ENCODE peak calls at places on chromosome 20, in six cellular contexts. L is left lung, T is Panc1, Q is A549, O is psoas muscle, C is body of pancreas. W is an unnamed sample.

GRCh38 chr20:34065260-34065659 is 46.8 kb downstream of the EIF2S2 start:
- ATAC-seq in C (no peak), O (no peak), Q (no peak), T (no peak), L (peak), W (peak)

GRCh38 chr20:62355527-62356142 is 11.5 kb downstream of the LAMA5 start:
- ATAC-seq in Q (no peak), T (no peak), L (peak), O (no peak), C (peak), W (no peak)

GRCh38 chr20:58930496-58930895 is 50.6 kb upstream of the NELFCD start:
- ATAC-seq in O (no peak), Q (no peak), L (no peak), C (no peak), T (no peak), W (no peak)

GRCh38 chr20:59269396-59270025 is 30.9 kb upstream of the EDN3 start:
- ATAC-seq in Q (no peak), T (no peak), O (no peak), C (peak), L (no peak), W (no peak)

GRCh38 chr20:62350098-62350628 is 16.9 kb downstream of the LAMA5 start:
- ATAC-seq in Q (peak), L (peak), O (no peak), C (no peak), T (peak), W (no peak)

GRCh38 chr20:50409495-50409894 is 100.7 kb upstream of the PTPN1 start:
- ATAC-seq in T (no peak), Q (no peak), L (peak), C (peak), O (peak), W (peak)

GRCh38 chr20:24987244-24987643 is 5.3 kb downstream of the APMAP start:
- ATAC-seq in Q (no peak), C (no peak), T (no peak), O (no peak), L (peak), W (no peak)

GRCh38 chr20:56460459-56460858 is 8.0 kb upstream of the RTF2 start:
- ATAC-seq in O (no peak), T (no peak), Q (no peak), L (no peak), C (no peak), W (no peak)

GRCh38 chr20:63000958-63001357 is 5.8 kb downstream of the BHLHE23 start:
- ATAC-seq in C (no peak), T (no peak), Q (no peak), O (no peak), L (no peak), W (no peak)

GRCh38 chr20:15889073-15889923 is 684.0 kb downstream of the KIF16B start:
- ATAC-seq in L (no peak), C (no peak), O (no peak), T (no peak), Q (no peak), W (no peak)

GRCh38 chr20:25622450-25623224 is 1.2 kb downstream of the NANP start:
- ATAC-seq in O (no peak), C (no peak), T (no peak), Q (no peak), L (no peak), W (no peak)

GRCh38 chr20:18957328-18957727 is 143.7 kb downstream of the SCP2D1 start:
- ATAC-seq in O (no peak), T (no peak), C (no peak), Q (no peak), L (no peak), W (no peak)

GRCh38 chr20:51758978-51759544 is 9.1 kb downstream of the ATP9A start:
- ATAC-seq in Q (no peak), L (no peak), C (no peak), O (peak), T (no peak), W (peak)

GRCh38 chr20:38178065-38178471 is 13.0 kb upstream of the TGM2 start:
- ATAC-seq in L (peak), O (no peak), T (no peak), Q (no peak), C (no peak), W (peak)

GRCh38 chr20:38005866-38006265 is 27.4 kb downstream of the TTI1 start:
- ATAC-seq in O (no peak), L (no peak), C (no peak), T (no peak), Q (no peak), W (no peak)

GRCh38 chr20:62540504-62540903 is 64.7 kb upstream of the GATA5 start:
- ATAC-seq in O (no peak), C (no peak), Q (no peak), L (no peak), T (no peak), W (no peak)

GRCh38 chr20:15703171-15703911 is 869.9 kb downstream of the KIF16B start:
- ATAC-seq in Q (peak), L (no peak), T (peak), O (no peak), C (no peak), W (no peak)

GRCh38 chr20:37484386-37484785 is 36.7 kb upstream of the NNAT start:
- ATAC-seq in T (no peak), C (no peak), L (peak), Q (no peak), O (no peak), W (no peak)

GRCh38 chr20:62272200-62272599 is 30.6 kb upstream of the ADRM1 start:
- ATAC-seq in O (no peak), Q (no peak), C (no peak), L (no peak), T (no peak), W (no peak)

DNA sequence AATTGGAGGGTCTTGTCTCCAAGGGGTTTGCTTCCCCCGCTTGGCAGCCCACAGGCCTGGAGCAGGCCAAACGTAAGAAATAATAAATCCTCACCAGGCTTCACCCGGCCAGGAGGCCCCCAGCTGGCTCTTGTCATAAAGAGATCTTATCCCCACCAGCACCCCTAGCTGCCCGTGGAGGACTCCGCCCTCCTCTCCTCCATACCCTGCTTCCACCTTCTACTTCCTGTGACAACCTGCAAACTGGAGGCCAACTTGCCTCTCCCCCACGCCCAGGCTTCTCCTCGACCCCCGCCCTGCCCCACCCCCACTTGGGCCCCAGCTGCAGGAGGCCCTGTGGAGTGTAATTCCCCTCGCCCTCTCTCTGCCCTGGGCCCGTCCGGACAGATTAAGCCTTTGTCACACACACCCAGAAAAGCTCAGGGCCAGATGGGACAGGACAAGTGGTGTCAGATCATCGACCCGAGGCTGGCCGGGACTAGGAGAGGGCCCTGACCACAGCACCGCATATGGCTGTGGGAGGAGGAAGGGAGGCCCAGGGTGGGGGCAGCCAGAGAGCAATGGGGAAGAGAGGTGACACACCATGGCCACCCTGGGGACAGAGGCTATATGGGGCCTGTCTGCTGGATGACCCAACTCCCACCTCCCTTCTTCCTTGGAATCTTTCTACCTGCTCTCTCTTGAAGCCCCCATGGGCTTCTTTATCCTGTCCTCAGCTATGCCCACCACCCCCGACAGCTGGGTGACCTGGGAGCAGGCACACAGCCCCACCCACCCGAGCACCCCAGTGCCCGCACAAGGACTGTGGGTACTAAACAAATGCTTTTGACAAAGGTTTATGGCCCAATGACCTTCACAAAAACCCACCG is 3.9 kb downstream of the NOL4L start:
- ATAC-seq in O (no peak), T (no peak), C (no peak), Q (no peak), L (peak), W (no peak)
- H3K4me3 ChIP-seq in O (no peak), T (no peak), C (no peak), Q (no peak), L (no peak), W (no peak)

GRCh38 chr20:49270177-49270576 is 7.7 kb downstream of the ZNFX1 start:
- ATAC-seq in O (peak), C (no peak), T (peak), L (no peak), Q (no peak), W (no peak)
- H3K4me3 ChIP-seq in O (peak), C (no peak), T (peak), L (no peak), Q (no peak), W (peak)

GRCh38 chr20:35772563-35773058 is 796 bp downstream of the PHF20 start:
- ATAC-seq in O (no peak), L (no peak), C (no peak), Q (no peak), T (no peak), W (no peak)

GRCh38 chr20:35771689-35772562 is at the start of gene PHF20:
- ATAC-seq in T (peak), C (peak), O (peak), L (peak), Q (peak), W (peak)

GRCh38 chr20:35776513-35777101 is 4.8 kb downstream of the PHF20 start:
- ATAC-seq in T (no peak), C (no peak), L (no peak), O (peak), Q (no peak), W (no peak)

GRCh38 chr20:35771367-35771688 is 487 bp upstream of the PHF20 start:
- ATAC-seq in Q (no peak), C (no peak), L (no peak), O (peak), T (no peak), W (no peak)

DNA sequence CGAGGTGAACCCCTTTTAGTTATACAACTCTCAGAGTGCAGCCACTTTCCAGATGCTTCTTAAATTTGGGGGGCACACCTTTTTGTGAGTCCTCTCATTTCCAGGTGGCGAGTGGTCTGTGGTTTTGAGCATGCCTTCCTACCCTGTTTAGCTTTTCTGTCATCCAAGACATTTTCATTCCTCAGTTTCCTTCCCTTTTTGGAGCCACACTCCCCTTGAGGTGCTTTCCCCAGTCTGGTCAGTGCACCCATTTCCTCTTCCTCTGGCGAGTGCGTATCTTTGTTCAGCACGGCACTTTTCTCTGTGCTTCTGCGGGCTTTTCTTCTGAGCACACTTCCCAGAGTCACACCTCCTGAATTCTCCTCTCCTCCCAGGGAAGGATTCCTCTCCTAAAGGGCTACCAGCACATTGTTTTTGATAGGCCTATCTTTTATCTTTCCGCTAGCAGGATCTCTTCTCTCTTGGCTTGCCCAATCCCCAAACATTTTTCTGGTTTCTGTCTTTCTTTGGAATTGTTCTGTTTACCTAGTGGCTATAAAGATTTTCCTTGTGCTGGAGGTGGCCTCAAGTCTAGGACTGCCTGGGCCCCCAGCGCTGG is 1.4 kb downstream of the PHF20 start:
- ATAC-seq in C (no peak), T (no peak), O (no peak), L (peak), Q (no peak), W (no peak)
- H3K4me3 ChIP-seq in C (no peak), T (peak), O (peak), L (peak), Q (peak), W (no peak)

DNA sequence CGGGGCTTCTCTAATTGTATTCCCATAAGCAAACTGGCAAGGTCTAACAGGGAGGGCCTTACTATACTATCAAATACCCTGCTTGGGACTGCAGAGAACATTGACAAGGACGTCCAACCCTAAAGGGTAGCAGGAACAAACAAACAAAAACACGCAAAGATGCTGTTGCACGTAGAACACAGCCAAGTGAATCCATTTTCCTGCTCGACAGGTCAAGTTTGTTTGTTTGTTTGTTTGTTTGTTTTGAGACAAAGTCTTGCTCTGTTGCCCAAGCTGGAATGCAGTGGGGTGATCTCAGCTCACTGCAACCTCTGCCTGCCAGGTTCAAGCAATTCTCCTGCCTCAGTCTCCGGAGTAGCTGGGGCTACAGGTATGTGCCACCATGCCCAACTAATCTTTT is 91.3 kb downstream of the ZMYND8 start:
- ATAC-seq in Q (no peak), O (no peak), L (no peak), C (no peak), T (no peak), W (no peak)
- H3K4me3 ChIP-seq in Q (no peak), O (no peak), L (no peak), C (no peak), T (no peak), W (no peak)

GRCh38 chr20:2248837-2249236 is 47.0 kb upstream of the TGM3 start:
- ATAC-seq in C (no peak), Q (no peak), L (no peak), T (no peak), O (no peak), W (no peak)

GRCh38 chr20:2244993-2245392 is 50.8 kb upstream of the TGM3 start:
- ATAC-seq in O (no peak), C (no peak), Q (peak), L (no peak), T (no peak), W (no peak)

GRCh38 chr20:2244523-2244922 is 51.3 kb upstream of the TGM3 start:
- ATAC-seq in T (no peak), L (no peak), O (no peak), C (no peak), Q (no peak), W (no peak)

GRCh38 chr20:2245637-2246036 is 50.2 kb upstream of the TGM3 start:
- ATAC-seq in O (no peak), C (no peak), T (no peak), Q (peak), L (no peak), W (no peak)

DNA sequence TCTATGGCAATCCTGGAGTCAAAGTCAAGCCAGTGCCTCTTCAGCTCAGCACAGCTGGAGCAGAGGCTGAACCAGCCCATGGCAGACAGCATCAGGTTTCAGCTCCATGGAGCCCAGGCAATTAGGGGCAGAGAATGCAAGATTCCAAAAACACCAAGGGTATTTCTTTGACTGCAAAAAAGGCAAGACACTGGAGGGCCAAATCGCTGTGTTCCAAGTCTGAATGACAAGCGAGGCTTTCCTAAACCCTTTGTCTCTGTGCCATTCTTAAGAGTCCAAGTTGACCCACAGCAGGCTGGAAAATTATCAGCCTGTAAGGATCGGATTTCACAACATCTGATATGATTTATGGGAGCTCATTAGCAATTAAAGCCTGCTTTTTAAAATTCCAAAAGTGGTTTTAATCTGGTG is 49.7 kb upstream of the TGM3 start:
- ATAC-seq in L (no peak), Q (no peak), T (no peak), C (no peak), O (no peak), W (no peak)
- H3K4me3 ChIP-seq in L (no peak), Q (no peak), T (no peak), C (no peak), O (no peak), W (no peak)

DNA sequence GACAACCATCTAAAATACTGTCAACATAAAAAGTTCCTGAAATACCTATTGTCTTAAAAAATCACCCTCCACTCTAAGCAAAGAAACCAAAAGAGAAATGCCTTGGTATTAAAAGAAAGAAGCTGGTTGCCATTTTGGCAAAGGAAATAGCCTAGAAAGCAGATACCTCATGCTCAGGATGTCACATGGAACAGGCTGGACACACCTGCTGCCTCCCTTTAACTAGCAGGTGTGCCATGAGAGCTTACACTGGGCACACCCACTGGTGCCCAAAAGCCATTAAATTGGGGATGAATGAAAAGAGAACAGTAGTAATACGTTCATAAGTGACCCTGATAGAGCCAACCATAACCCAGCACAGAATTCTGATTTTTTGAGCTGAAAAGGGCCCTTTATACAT is 1.5 kb downstream of the SLC23A2 start:
- ATAC-seq in T (no peak), C (no peak), L (no peak), Q (no peak), O (no peak), W (no peak)
- H3K4me3 ChIP-seq in T (peak), C (no peak), L (no peak), Q (peak), O (peak), W (peak)

DNA sequence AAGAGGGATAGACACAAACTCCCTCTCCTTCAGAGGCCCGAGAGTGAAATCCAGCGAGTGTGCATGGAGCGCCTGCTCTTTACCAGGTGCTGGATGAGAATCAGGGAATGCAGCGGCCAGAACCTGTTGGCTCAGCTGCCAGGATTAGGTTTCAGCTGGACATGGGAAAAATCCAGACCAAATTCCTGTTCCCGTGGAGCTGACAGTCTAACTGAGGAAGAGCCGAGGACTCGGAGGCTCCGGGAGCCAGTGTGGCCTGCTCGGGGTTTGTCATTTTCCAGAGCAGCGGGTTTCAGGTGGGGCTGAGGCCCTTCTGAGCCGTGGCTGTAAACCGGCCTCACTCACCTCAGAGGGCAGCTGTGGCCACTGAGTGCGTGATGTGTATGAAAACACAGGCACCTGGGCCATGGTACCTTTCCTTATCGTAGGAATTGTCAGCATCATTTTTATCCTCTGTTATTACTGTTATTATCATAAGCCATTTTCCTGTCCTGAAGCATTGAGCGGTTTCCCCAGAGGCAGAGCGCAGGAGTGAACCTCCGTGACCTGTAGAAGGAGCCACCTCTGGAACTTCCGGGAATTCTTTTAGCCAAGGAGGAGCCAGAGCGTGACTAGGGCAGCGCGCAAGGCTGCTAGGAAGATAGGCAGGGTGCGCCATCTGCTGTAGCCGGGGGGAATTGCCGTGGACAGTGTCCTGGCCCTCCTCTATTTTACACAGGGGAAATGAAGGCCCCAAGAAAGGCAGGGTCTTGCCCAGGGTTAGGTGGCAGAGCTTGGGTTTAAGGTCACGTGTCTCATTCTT is 27.3 kb downstream of the PKIG start:
- ATAC-seq in O (peak), Q (peak), L (peak), T (peak), C (peak), W (peak)
- H3K4me3 ChIP-seq in O (peak), Q (peak), L (no peak), T (peak), C (no peak), W (peak)

GRCh38 chr20:41029150-41029872 is 689 bp downstream of the TOP1 start:
- ATAC-seq in C (peak), T (peak), Q (peak), L (peak), O (peak), W (no peak)

GRCh38 chr20:41028359-41029149 is at the start of gene TOP1:
- ATAC-seq in O (peak), C (peak), Q (peak), T (peak), L (peak), W (peak)

GRCh38 chr20:41031243-41031619 is 2.6 kb downstream of the TOP1 start:
- ATAC-seq in L (no peak), T (no peak), C (no peak), Q (no peak), O (no peak), W (no peak)

GRCh38 chr20:41032243-41032642 is 3.6 kb downstream of the TOP1 start:
- ATAC-seq in L (no peak), T (no peak), Q (no peak), C (no peak), O (no peak), W (no peak)

GRCh38 chr20:41030536-41031242 is 2.1 kb downstream of the TOP1 start:
- ATAC-seq in L (peak), T (no peak), O (no peak), C (no peak), Q (no peak), W (no peak)
- H3K4me3 ChIP-seq in L (peak), T (peak), O (peak), C (no peak), Q (peak), W (peak)

GRCh38 chr20:17601957-17602356 is 32.1 kb downstream of the DSTN start:
- ATAC-seq in C (no peak), L (no peak), T (no peak), O (no peak), Q (no peak), W (no peak)
- H3K4me3 ChIP-seq in C (no peak), L (no peak), T (no peak), O (no peak), Q (no peak), W (no peak)